ENCODE peak calls at places on chromosomes 3 and 15, in eight cellular contexts. S is GM12865, V is type B pancreatic cell, R is heart right ventricle, Z is heart left ventricle, I is adrenal gland, Y is endothelial cell, E is ovary. P is an unnamed sample.

GRCh38 chr3:66971245-66971644 is 26.9 kb upstream of the KBTBD8 start:
- DNase-seq in I (no peak), E (no peak), R (no peak), S (no peak), V (no peak), Y (no peak), Z (no peak), P (no peak)

GRCh38 chr15:33022629-33023028 is 171.9 kb downstream of the FMN1 start:
- DNase-seq in Z (peak), R (peak), E (no peak), V (no peak), I (no peak), S (no peak), Y (peak), P (no peak)

GRCh38 chr3:46733026-46733800 is 15.5 kb upstream of the PRSS50 start:
- DNase-seq in R (no peak), S (no peak), I (no peak), Y (no peak), Z (no peak), E (no peak), V (peak), P (peak)

GRCh38 chr3:16309558-16309957 is 44.5 kb downstream of the OXNAD1 start:
- DNase-seq in Y (no peak), I (no peak), S (peak), Z (no peak), R (no peak), E (no peak), V (no peak), P (no peak)

GRCh38 chr15:38535451-38536200 is 29.0 kb downstream of the RASGRP1 start:
- DNase-seq in S (no peak), Y (no peak), E (no peak), Z (no peak), V (no peak), I (no peak), R (no peak), P (no peak)

GRCh38 chr3:150302246-150302645 is 105.9 kb upstream of the TSC22D2 start:
- DNase-seq in I (no peak), V (no peak), E (no peak), Y (no peak), S (no peak), R (no peak), Z (no peak), P (no peak)

GRCh38 chr3:71926690-71927089 is 141.7 kb upstream of the PROK2 start:
- DNase-seq in Z (no peak), S (no peak), I (no peak), V (no peak), R (no peak), E (no peak), Y (no peak), P (no peak)

GRCh38 chr3:12574131-12574530 is 17.2 kb downstream of the MKRN2 start:
- DNase-seq in I (no peak), S (no peak), Z (no peak), Y (no peak), E (no peak), V (no peak), R (no peak), P (no peak)

GRCh38 chr3:7709383-7710082 is 792.1 kb upstream of the LMCD1 start:
- DNase-seq in V (no peak), Z (no peak), E (no peak), Y (no peak), I (no peak), S (no peak), R (no peak), P (no peak)

GRCh38 chr3:162263596-162263995 is 767.0 kb downstream of the OTOL1 start:
- DNase-seq in Z (no peak), E (no peak), R (no peak), I (no peak), Y (no peak), V (no peak), S (no peak), P (no peak)

GRCh38 chr15:71780349-71780976 is 29.9 kb upstream of the NR2E3 start:
- DNase-seq in S (peak), R (no peak), V (peak), Z (no peak), E (no peak), I (no peak), Y (peak), P (peak)

GRCh38 chr15:61025746-61026256 is 203.3 kb downstream of the RORA start:
- DNase-seq in E (no peak), I (no peak), V (no peak), Z (no peak), Y (no peak), S (no peak), R (no peak), P (no peak)

GRCh38 chr3:186839874-186840641 is 2.5 kb upstream of the ADIPOQ start:
- DNase-seq in V (no peak), Z (no peak), E (no peak), S (no peak), I (no peak), R (no peak), Y (no peak), P (no peak)

GRCh38 chr3:64561503-64561810 is 126.3 kb downstream of the ADAMTS9 start:
- DNase-seq in Y (no peak), I (no peak), R (no peak), E (peak), V (no peak), Z (no peak), S (no peak), P (no peak)

GRCh38 chr3:34260266-34260990 is 462.0 kb downstream of the PDCD6IP start:
- DNase-seq in V (no peak), Y (peak), Z (no peak), E (peak), R (no peak), S (peak), I (peak), P (no peak)

GRCh38 chr15:25497934-25498333 is 59.1 kb upstream of the UBE3A start:
- DNase-seq in Y (no peak), R (no peak), Z (no peak), S (no peak), V (no peak), E (no peak), I (no peak), P (no peak)

GRCh38 chr15:31853370-31853769 is 176.9 kb upstream of the CHRNA7 start:
- DNase-seq in Y (no peak), Z (no peak), S (no peak), R (no peak), V (no peak), I (no peak), E (no peak), P (no peak)

GRCh38 chr15:85316244-85316934 is 64.0 kb upstream of the AKAP13 start:
- DNase-seq in Y (no peak), Z (no peak), S (peak), E (no peak), R (no peak), I (no peak), V (no peak), P (no peak)

GRCh38 chr3:197088370-197088769 is 58.8 kb upstream of the MELTF start:
- DNase-seq in V (no peak), Z (no peak), E (no peak), S (no peak), Y (no peak), I (no peak), R (no peak), P (no peak)

GRCh38 chr3:100185847-100186246 is 71.5 kb upstream of the FILIP1L start:
- DNase-seq in V (no peak), I (no peak), Y (no peak), R (no peak), Z (no peak), S (no peak), E (no peak), P (no peak)

GRCh38 chr15:90082140-90082713 is 20.0 kb downstream of the IDH2 start:
- DNase-seq in Y (peak), I (no peak), S (no peak), E (no peak), Z (no peak), V (no peak), R (no peak), P (no peak)

GRCh38 chr3:13401149-13401548 is 19.0 kb downstream of the NUP210 start:
- DNase-seq in Y (no peak), I (no peak), E (no peak), S (no peak), Z (no peak), R (no peak), V (no peak), P (no peak)

GRCh38 chr15:62742409-62743171 is 300.0 kb upstream of the TPM1 start:
- DNase-seq in Z (no peak), Y (peak), V (no peak), R (peak), E (peak), I (peak), S (peak), P (peak)

GRCh38 chr3:44989141-44989540 is 13.1 kb downstream of the EXOSC7 start:
- DNase-seq in Y (no peak), R (no peak), I (no peak), E (no peak), V (no peak), S (no peak), Z (no peak), P (no peak)

GRCh38 chr3:16300881-16301359 is 35.9 kb downstream of the OXNAD1 start:
- DNase-seq in Z (no peak), E (no peak), S (peak), Y (no peak), I (no peak), V (no peak), R (no peak), P (no peak)

GRCh38 chr3:185702564-185703225 is 116.6 kb downstream of the SENP2 start:
- DNase-seq in E (no peak), V (no peak), S (no peak), Y (no peak), R (no peak), Z (no peak), I (no peak), P (no peak)

GRCh38 chr3:12316253-12316652 is 27.4 kb downstream of the PPARG start:
- DNase-seq in Y (no peak), R (no peak), I (no peak), S (no peak), V (no peak), Z (no peak), E (no peak), P (no peak)

GRCh38 chr15:47975422-47975821 is 145.4 kb upstream of the SLC24A5 start:
- DNase-seq in V (no peak), S (no peak), Y (no peak), R (no peak), E (no peak), Z (no peak), I (no peak), P (no peak)

GRCh38 chr15:31255732-31256384 is 70.8 kb upstream of the KLF13 start:
- DNase-seq in V (no peak), R (no peak), I (no peak), Z (no peak), Y (no peak), S (peak), E (no peak), P (no peak)

GRCh38 chr3:12557472-12558105 is 702 bp downstream of the MKRN2 start:
- DNase-seq in E (no peak), S (peak), Y (no peak), Z (no peak), V (no peak), I (no peak), R (no peak), P (no peak)

GRCh38 chr3:172132159-172132586 is 92.8 kb downstream of the FNDC3B start:
- DNase-seq in Y (no peak), Z (no peak), I (no peak), E (no peak), R (no peak), V (no peak), S (peak), P (no peak)

GRCh38 chr15:48624700-48625099 is 20.8 kb downstream of the FBN1 start:
- DNase-seq in I (no peak), Z (no peak), S (no peak), R (no peak), E (no peak), Y (no peak), V (no peak), P (no peak)

GRCh38 chr3:104564045-104564643 is 802.6 kb upstream of the ALCAM start:
- DNase-seq in Y (peak), R (no peak), V (no peak), Z (no peak), S (peak), E (peak), I (peak), P (no peak)

GRCh38 chr3:186678604-186679003 is 12.8 kb downstream of the HRG start:
- DNase-seq in R (no peak), V (no peak), S (no peak), E (no peak), I (no peak), Z (no peak), Y (no peak), P (no peak)

DNA sequence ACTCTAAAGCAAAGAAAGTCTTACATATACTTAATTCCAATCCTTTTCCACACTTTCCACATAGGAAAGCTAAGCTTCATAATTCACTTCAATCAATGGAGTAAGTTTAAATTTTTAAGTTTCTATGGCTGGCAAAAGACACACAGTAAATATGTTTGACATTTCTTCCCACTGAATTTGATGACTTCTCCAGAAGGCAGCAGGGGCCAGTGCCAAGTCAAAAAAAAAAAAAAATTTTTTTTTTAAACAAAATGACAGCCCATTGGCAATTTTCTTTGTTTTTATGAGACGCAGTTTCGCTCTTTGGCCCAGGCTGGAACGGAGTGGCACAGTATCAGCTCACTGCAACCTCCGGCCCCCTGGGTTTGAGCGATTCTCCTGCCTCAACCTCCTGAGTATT is 28.7 kb downstream of the ATP13A3 start:
- DNase-seq in I (no peak), E (no peak), R (no peak), V (no peak), Z (no peak), S (no peak), Y (no peak), P (no peak)
- TF ChIP-seq CTCF in I (no peak), E (no peak), R (no peak), V (no peak), Z (no peak), S (no peak), Y (no peak), P (no peak)

DNA sequence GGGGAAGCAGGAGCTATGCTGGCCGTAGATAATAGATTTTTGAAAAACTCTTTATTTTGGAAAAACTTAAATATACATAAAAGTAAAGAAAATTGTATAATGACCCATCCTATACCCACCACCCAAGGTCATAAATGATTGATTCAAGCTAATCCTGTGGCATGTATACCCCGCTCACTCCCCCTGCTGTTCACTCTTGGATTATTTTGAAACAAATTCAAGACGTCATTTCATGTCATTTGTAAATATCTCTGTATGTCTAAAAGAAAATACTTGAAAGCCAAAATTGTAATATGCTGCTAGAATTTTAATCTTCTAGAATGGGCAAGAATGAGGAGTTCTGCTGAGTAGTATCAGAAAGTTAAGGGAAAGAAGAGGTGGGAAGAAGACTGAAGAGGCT is 241.7 kb downstream of the FEZF2 start:
- DNase-seq in S (no peak), Y (no peak), R (no peak), V (no peak), E (no peak), Z (no peak), I (no peak), P (no peak)
- TF ChIP-seq CTCF in S (no peak), Y (peak), R (no peak), V (peak), E (peak), Z (peak), I (peak), P (no peak)

GRCh38 chr3:190499157-190499556 is 14.7 kb upstream of the IL1RAP start:
- DNase-seq in E (no peak), Z (no peak), Y (no peak), R (no peak), V (no peak), S (no peak), I (no peak), P (no peak)

GRCh38 chr3:190506271-190506670 is 7.6 kb upstream of the IL1RAP start:
- DNase-seq in V (no peak), Z (no peak), E (no peak), I (no peak), R (no peak), Y (no peak), S (no peak), P (no peak)

GRCh38 chr3:190505381-190506003 is 8.4 kb upstream of the IL1RAP start:
- DNase-seq in Y (no peak), S (no peak), V (no peak), E (no peak), Z (no peak), R (no peak), I (no peak), P (no peak)

DNA sequence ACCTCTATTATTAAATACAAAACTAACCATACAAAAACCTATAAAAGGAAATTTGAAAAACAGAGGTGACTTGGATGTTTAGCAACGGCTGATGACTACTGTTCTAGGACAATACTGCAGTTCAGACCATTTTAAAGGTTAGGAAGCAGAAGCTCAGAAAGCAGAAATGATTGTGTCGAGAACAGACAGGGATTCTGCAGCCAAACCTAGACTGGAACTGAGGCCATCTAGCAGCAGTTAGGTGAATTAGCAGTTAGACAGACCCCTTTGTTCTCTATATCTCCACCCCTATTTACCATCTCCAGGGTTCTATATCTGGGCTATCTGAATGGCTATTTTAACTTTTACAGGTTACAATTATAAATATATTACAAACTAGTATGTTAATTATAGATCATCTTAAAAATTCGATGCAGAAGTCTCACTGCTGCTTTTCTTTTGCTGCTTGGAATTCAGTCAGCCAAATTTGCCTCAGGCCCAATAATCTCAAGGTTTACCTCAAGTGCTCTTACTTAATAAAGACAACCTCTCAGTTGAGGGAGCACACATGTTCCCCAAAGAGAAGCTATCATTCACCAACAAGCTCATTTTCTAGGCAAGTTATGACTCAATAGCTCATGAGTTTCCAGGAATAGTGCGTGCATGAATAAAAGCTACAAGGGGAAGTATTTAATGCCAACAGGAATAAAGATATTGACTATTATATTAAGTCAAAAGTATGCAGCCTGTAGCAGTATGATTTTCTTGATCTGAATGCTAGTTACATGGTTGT is 9.3 kb upstream of the IL1RAP start:
- DNase-seq in Y (no peak), V (no peak), E (no peak), Z (no peak), R (no peak), S (no peak), I (no peak), P (no peak)
- TF ChIP-seq CTCF in Y (no peak), V (no peak), E (no peak), Z (peak), R (no peak), S (no peak), I (no peak), P (no peak)

GRCh38 chr3:58434990-58435389 is 1.4 kb upstream of the PDHB start:
- DNase-seq in V (no peak), Y (no peak), I (peak), Z (no peak), R (no peak), S (no peak), E (no peak), P (no peak)
- TF ChIP-seq CTCF in V (no peak), Y (no peak), I (no peak), Z (no peak), R (no peak), S (no peak), E (no peak), P (no peak)

GRCh38 chr3:190012314-190012782 is 108.3 kb downstream of the P3H2 start:
- DNase-seq in Y (no peak), I (no peak), E (no peak), Z (no peak), S (no peak), R (no peak), V (no peak), P (no peak)

GRCh38 chr3:190013943-190014924 is 106.5 kb downstream of the P3H2 start:
- DNase-seq in S (peak), I (no peak), R (no peak), Y (no peak), E (no peak), Z (no peak), V (no peak), P (no peak)

GRCh38 chr3:190014940-190015339 is 105.8 kb downstream of the P3H2 start:
- DNase-seq in S (peak), R (no peak), Z (no peak), I (no peak), V (no peak), Y (no peak), E (no peak), P (no peak)

GRCh38 chr3:190010486-190010885 is 110.2 kb downstream of the P3H2 start:
- DNase-seq in R (no peak), S (no peak), I (no peak), Z (no peak), E (no peak), Y (no peak), V (no peak), P (no peak)

DNA sequence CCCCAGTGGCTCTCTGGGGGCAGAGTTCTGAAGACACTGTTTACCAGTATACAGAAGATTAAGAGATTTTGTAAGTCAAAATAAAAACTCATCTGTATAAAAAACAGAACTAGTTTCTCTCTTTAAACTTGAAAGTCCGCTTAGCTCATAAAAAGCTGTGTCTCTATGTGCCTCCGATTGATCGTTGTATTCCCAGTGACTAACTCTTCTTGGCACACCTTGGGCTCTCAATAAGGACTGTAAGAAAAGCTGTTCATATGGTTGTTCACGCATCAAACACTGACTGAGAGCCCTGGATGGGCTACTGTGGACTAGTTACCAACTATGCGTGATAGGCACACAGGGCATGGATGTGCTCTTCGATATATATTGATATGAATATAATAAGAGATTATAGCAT is 107.9 kb downstream of the P3H2 start:
- DNase-seq in I (no peak), E (no peak), R (no peak), Z (no peak), V (no peak), Y (no peak), S (no peak), P (no peak)
- TF ChIP-seq CTCF in I (no peak), E (no peak), R (no peak), Z (no peak), V (no peak), Y (no peak), S (no peak), P (no peak)

DNA sequence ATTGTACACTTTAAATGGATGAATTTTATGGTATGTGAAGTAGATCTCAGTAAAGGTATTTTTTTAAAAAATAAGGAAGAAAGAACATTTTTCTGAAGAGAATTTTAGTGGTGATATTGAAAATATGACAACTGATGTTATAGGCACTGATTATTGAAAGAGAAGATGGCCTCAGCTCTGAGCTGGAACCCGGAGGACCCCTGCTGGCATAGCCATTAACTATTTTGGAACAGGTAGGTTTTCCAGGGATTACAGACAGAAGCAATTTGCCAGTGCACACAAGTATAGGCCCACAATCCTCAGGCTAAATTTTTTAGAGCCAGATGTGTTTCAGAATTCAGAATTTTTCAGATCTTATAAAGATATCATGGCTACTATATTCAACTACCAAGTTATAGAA is 315.9 kb upstream of the GPR149 start:
- DNase-seq in I (no peak), E (no peak), R (no peak), V (no peak), Z (no peak), Y (no peak), S (no peak), P (no peak)
- TF ChIP-seq CTCF in I (peak), E (no peak), R (no peak), V (peak), Z (no peak), Y (no peak), S (peak), P (no peak)

GRCh38 chr3:41364736-41365135 is 165.4 kb downstream of the CTNNB1 start:
- DNase-seq in Y (no peak), Z (no peak), V (no peak), S (no peak), R (no peak), E (no peak), I (no peak), P (no peak)
- TF ChIP-seq CTCF in Y (no peak), Z (no peak), V (no peak), S (no peak), R (no peak), E (no peak), I (no peak), P (no peak)

P was measured in coronary artery.